ENCODE peak calls at places on chromosomes 13 and 19, in six cellular contexts. K is HCT116, L is hepatocyte, R is neural progenitor cell, X is fibroblast of lung, G is GM23248. I is an unnamed sample.
A peak's percentile ranks its signal among the peaks of the same experiment; 100 is the strongest.

GRCh38 chr13:51636349-51636890 is 52.2 kb downstream of the WDFY2 start:
- DNase-seq in G (no peak), L (peak; percentile 42), R (no peak), K (no peak), X (no peak), I (peak; percentile 72)

GRCh38 chr19:51354742-51355148 is 11.4 kb downstream of the ETFB start:
- DNase-seq in L (peak; percentile 79), R (peak; percentile 94), X (peak; percentile 56), K (no peak), G (no peak), I (no peak)

GRCh38 chr19:18292810-18293641 is 11.6 kb upstream of the JUND start:
- DNase-seq in L (peak; percentile 91), G (peak; percentile 69), R (peak; percentile 94), X (peak; percentile 84), K (peak; percentile 73), I (peak; percentile 8)

GRCh38 chr13:30047154-30047874 is 196.9 kb upstream of the UBL3 start:
- DNase-seq in R (no peak), K (no peak), L (no peak), G (peak; percentile 38), X (peak; percentile 81), I (no peak)

GRCh38 chr13:95155093-95155492 is 146.2 kb downstream of the ABCC4 start:
- DNase-seq in K (no peak), G (no peak), L (no peak), X (no peak), R (no peak), I (peak; percentile 38)

GRCh38 chr13:46202188-46202795 is 9.4 kb upstream of the LRRC63 start:
- DNase-seq in G (no peak), K (no peak), X (no peak), L (no peak), R (no peak), I (no peak)

GRCh38 chr19:47322048-47322447 is 9.9 kb upstream of the C5AR2 start:
- DNase-seq in R (no peak), G (no peak), L (no peak), X (no peak), K (no peak), I (no peak)

GRCh38 chr19:54439174-54439851 is 9.7 kb upstream of the LENG8 start:
- DNase-seq in X (peak; percentile 34), G (peak; percentile 52), R (peak; percentile 81), L (peak; percentile 68), K (no peak), I (peak; percentile 68)

GRCh38 chr13:29857089-29857488 is 6.7 kb upstream of the UBL3 start:
- DNase-seq in L (peak; percentile 20), G (no peak), K (no peak), R (no peak), X (no peak), I (no peak)

GRCh38 chr13:65112123-65113075 is 2117.7 kb downstream of the PCDH9 start:
- DNase-seq in L (no peak), G (peak; percentile 3), R (no peak), K (no peak), X (peak; percentile 66), I (peak; percentile 63)

GRCh38 chr13:98169331-98169730 is 7.7 kb downstream of the RNF113B start:
- DNase-seq in R (no peak), G (no peak), L (no peak), X (no peak), K (no peak), I (no peak)

GRCh38 chr13:76148374-76148773 is 512.2 kb downstream of the LMO7 start:
- DNase-seq in K (no peak), X (no peak), G (peak; percentile 3), R (no peak), L (no peak), I (peak; percentile 26)

GRCh38 chr13:40146586-40147240 is 491.3 kb downstream of the COG6 start:
- DNase-seq in R (no peak), L (no peak), X (no peak), K (no peak), G (no peak), I (no peak)

GRCh38 chr13:97720881-97721280 is 232.6 kb upstream of the IPO5 start:
- DNase-seq in L (no peak), G (no peak), K (no peak), X (no peak), R (no peak), I (no peak)

GRCh38 chr19:33671211-33671610 is 49.5 kb downstream of the CHST8 start:
- DNase-seq in L (no peak), K (no peak), G (no peak), R (no peak), X (no peak), I (no peak)

GRCh38 chr13:24671367-24672117 is 8.7 kb upstream of the ATP12A start:
- DNase-seq in K (peak; percentile 67), X (peak; percentile 81), G (peak; percentile 97), R (peak; percentile 69), L (peak; percentile 83), I (peak; percentile 86)

GRCh38 chr13:31747966-31748365 is 8.6 kb downstream of the RXFP2 start:
- DNase-seq in G (peak; percentile 47), R (no peak), L (no peak), K (no peak), X (no peak), I (no peak)

GRCh38 chr13:85528578-85529215 is 270.5 kb downstream of the SLITRK6 start:
- DNase-seq in R (no peak), K (no peak), X (peak; percentile 94), L (no peak), G (peak; percentile 1), I (peak; percentile 81)

GRCh38 chr19:17020380-17020779 is 6.2 kb downstream of the CPAMD8 start:
- DNase-seq in L (no peak), G (no peak), R (no peak), X (no peak), K (no peak), I (no peak)

GRCh38 chr19:5086725-5087439 is 118.0 kb downstream of the KDM4B start:
- DNase-seq in R (peak; percentile 69), X (no peak), K (no peak), G (no peak), L (no peak), I (peak; percentile 29)

GRCh38 chr13:29101404-29101803 is 281.3 kb downstream of the MTUS2 start:
- DNase-seq in R (no peak), L (no peak), G (no peak), K (no peak), X (no peak), I (no peak)

GRCh38 chr19:19459707-19460251 is 54.3 kb downstream of the GATAD2A start:
- DNase-seq in X (peak; percentile 76), K (no peak), G (peak; percentile 89), L (no peak), R (no peak), I (peak; percentile 79)

GRCh38 chr13:113933901-113934300 is 40.0 kb downstream of the C13orf46 start:
- DNase-seq in G (no peak), L (no peak), K (no peak), R (no peak), X (no peak), I (no peak)

GRCh38 chr13:110266983-110267382 is 40.0 kb downstream of the COL4A1 start:
- DNase-seq in K (no peak), X (no peak), L (no peak), G (no peak), R (peak; percentile 89), I (no peak)

GRCh38 chr19:6501740-6502648 is at the start of gene TUBB4A:
- DNase-seq in L (peak; percentile 32), G (no peak), R (peak; percentile 56), K (no peak), X (no peak), I (peak; percentile 17)
- TF ChIP-seq EZH2 in L (peak; percentile 67), G (no peak), R (peak; percentile 60), K (no peak), X (no peak), I (no peak)

GRCh38 chr19:39500543-39500942 is 1.8 kb downstream of the DLL3 start:
- DNase-seq in G (no peak), X (no peak), R (no peak), K (no peak), L (no peak), I (no peak)

GRCh38 chr19:39499932-39500331 is 1.2 kb downstream of the DLL3 start:
- DNase-seq in X (no peak), K (no peak), R (no peak), L (no peak), G (no peak), I (no peak)

GRCh38 chr19:39497850-39498261 is 891 bp upstream of the DLL3 start:
- DNase-seq in G (peak; percentile 36), X (peak; percentile 24), K (no peak), R (peak; percentile 89), L (peak; percentile 75), I (peak; percentile 33)

GRCh38 chr19:39498262-39499081 is at the start of gene DLL3:
- DNase-seq in X (no peak), L (peak; percentile 44), G (peak; percentile 57), R (peak; percentile 34), K (no peak), I (peak; percentile 50)

DNA sequence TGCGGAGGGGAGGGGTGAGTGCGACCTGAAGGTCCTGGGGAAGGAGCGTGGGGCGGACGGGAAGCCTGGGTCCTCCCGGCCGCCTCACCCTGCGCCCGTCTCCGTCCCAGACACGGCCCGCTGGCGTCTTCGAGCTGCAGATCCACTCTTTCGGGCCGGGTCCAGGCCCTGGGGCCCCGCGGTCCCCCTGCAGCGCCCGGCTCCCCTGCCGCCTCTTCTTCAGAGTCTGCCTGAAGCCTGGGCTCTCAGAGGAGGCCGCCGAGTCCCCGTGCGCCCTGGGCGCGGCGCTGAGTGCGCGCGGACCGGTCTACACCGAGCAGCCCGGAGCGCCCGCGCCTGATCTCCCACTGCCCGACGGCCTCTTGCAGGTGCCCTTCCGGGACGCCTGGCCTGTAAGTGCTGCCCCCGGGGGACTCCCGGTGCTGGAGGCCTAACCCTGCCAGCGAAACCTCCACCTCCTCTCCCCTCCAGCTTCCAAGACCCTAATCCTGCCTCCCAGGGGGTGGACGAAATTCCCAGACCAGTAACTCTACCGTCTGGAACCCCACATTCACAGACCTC is 415 bp downstream of the DLL3 start:
- DNase-seq in R (peak; percentile 62), X (peak; percentile 16), K (no peak), L (peak; percentile 31), G (peak; percentile 33), I (no peak)
- TF ChIP-seq EZH2 in R (peak; percentile 84), X (peak; percentile 12), K (no peak), L (peak; percentile 61), G (no peak), I (no peak)

GRCh38 chr19:1469200-1469935 is 9.6 kb downstream of the C19orf25 start:
- DNase-seq in L (no peak), X (no peak), K (no peak), G (peak; percentile 59), R (peak; percentile 73), I (peak; percentile 45)

GRCh38 chr19:1470864-1471513 is 8.0 kb downstream of the C19orf25 start:
- DNase-seq in L (peak; percentile 51), K (no peak), X (no peak), G (peak; percentile 59), R (peak; percentile 92), I (peak; percentile 54)

GRCh38 chr19:1468274-1469199 is 10.5 kb downstream of the C19orf25 start:
- DNase-seq in G (peak; percentile 83), K (no peak), L (peak; percentile 59), X (no peak), R (peak; percentile 76), I (peak; percentile 32)

GRCh38 chr19:1471514-1472107 is 7.4 kb downstream of the C19orf25 start:
- DNase-seq in G (peak; percentile 55), X (no peak), K (no peak), L (no peak), R (peak; percentile 49), I (peak; percentile 31)

GRCh38 chr19:1469936-1470863 is 8.8 kb downstream of the C19orf25 start:
- DNase-seq in X (no peak), R (peak; percentile 92), L (peak; percentile 60), K (peak; percentile 42), G (peak; percentile 65), I (peak; percentile 61)
- TF ChIP-seq EZH2 in X (peak; percentile 89), R (peak; percentile 89), L (peak; percentile 93), K (no peak), G (no peak), I (no peak)

GRCh38 chr19:1524206-1524971 is 512 bp downstream of the PLK5 start:
- DNase-seq in X (no peak), R (no peak), G (no peak), K (no peak), L (no peak), I (no peak)
- TF ChIP-seq EZH2 in X (peak; percentile 94), R (peak; percentile 81), G (peak; percentile 58), K (no peak), L (no peak), I (no peak)